ENCODE peak calls at places on chromosome 14, in seven cellular contexts. D, Q, I, T, B, P and R are unnamed samples.

GRCh38 chr14:85688024-85688423 is 158.1 kb downstream of the FLRT2 start:
- DNase-seq in B (no peak), D (no peak), I (no peak), P (no peak), Q (no peak), T (no peak), R (no peak)

GRCh38 chr14:69767369-69767999 is 542 bp downstream of the SRSF5 start:
- DNase-seq in I (peak; percentile 82), P (peak; percentile 61), Q (peak; percentile 77), B (peak; percentile 94), D (peak; percentile 74), T (peak; percentile 80), R (peak; percentile 73)

GRCh38 chr14:20179880-20180279 is 10.8 kb upstream of the OR11G2 start:
- DNase-seq in I (no peak), B (no peak), P (no peak), T (no peak), Q (no peak), D (no peak), R (no peak)

GRCh38 chr14:75539165-75539561 is 16.9 kb downstream of the BATF start:
- DNase-seq in Q (no peak), I (no peak), P (no peak), T (no peak), D (no peak), B (no peak), R (no peak)

GRCh38 chr14:64763089-64763782 is 59.0 kb downstream of the PLEKHG3 start:
- DNase-seq in B (no peak), D (no peak), T (no peak), I (no peak), Q (no peak), P (no peak), R (no peak)

GRCh38 chr14:101113108-101113612 is 209.6 kb upstream of the RTL1 start:
- DNase-seq in P (no peak), T (no peak), D (no peak), B (no peak), I (no peak), Q (no peak), R (no peak)

GRCh38 chr14:68787235-68787727 is 5.6 kb downstream of the ZFP36L1 start:
- DNase-seq in T (no peak), I (no peak), Q (no peak), D (no peak), P (no peak), B (no peak), R (no peak)

GRCh38 chr14:85535916-85536834 is 6.2 kb downstream of the FLRT2 start:
- DNase-seq in D (no peak), Q (no peak), T (peak; percentile 12), P (no peak), I (no peak), B (peak; percentile 27), R (no peak)

GRCh38 chr14:55329999-55330710 is 58.9 kb downstream of the FBXO34 start:
- DNase-seq in D (no peak), Q (no peak), B (no peak), I (no peak), T (no peak), P (no peak), R (no peak)

GRCh38 chr14:103693514-103693913 is 21.7 kb downstream of the XRCC3 start:
- DNase-seq in Q (no peak), D (no peak), I (no peak), T (no peak), B (no peak), P (no peak), R (no peak)

GRCh38 chr14:59634617-59635016 is 58.0 kb upstream of the CCDC175 start:
- DNase-seq in T (no peak), Q (no peak), P (no peak), I (no peak), B (no peak), D (no peak), R (no peak)

GRCh38 chr14:83294941-83295340 is 1761.3 kb upstream of the SEL1L start:
- DNase-seq in T (no peak), D (no peak), B (no peak), Q (no peak), P (no peak), I (no peak), R (no peak)

GRCh38 chr14:83297361-83297760 is 1763.7 kb upstream of the SEL1L start:
- DNase-seq in I (no peak), D (no peak), P (no peak), Q (no peak), B (no peak), T (no peak), R (no peak)

DNA sequence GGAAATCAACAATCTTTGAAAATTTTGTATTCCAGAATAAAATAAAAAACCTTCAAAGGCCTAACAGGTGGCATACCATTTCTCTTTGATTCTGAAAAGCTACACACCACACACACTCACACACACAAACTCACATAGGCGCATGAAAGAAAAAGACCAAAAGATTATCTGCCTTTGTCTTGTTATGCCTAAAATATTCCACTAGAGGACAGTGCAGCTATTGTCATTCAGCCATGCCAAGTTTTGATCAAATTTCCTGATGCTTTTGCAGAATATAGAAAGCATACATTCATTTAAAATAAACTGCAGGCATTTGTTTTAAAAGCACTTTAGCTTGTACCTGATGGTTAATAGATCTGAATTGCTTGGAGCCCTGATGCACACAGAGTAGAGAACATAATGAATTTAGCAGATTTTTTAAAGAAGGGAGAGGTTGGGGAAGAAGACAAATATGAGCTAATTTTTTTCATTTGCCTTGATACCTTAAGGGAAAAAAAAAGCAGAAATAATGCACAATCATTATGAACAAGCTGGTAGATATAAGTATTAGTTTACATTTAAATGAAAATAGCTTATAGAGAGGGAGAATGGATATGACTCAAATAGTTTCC is 1766.9 kb upstream of the SEL1L start:
- DNase-seq in B (peak; percentile 12), I (peak; percentile 0), D (no peak), P (no peak), Q (no peak), T (peak; percentile 12), R (no peak)
- TF ChIP-seq TAF1 in B (no peak), I (no peak), D (no peak), P (no peak), Q (no peak), T (no peak), R (no peak)

DNA sequence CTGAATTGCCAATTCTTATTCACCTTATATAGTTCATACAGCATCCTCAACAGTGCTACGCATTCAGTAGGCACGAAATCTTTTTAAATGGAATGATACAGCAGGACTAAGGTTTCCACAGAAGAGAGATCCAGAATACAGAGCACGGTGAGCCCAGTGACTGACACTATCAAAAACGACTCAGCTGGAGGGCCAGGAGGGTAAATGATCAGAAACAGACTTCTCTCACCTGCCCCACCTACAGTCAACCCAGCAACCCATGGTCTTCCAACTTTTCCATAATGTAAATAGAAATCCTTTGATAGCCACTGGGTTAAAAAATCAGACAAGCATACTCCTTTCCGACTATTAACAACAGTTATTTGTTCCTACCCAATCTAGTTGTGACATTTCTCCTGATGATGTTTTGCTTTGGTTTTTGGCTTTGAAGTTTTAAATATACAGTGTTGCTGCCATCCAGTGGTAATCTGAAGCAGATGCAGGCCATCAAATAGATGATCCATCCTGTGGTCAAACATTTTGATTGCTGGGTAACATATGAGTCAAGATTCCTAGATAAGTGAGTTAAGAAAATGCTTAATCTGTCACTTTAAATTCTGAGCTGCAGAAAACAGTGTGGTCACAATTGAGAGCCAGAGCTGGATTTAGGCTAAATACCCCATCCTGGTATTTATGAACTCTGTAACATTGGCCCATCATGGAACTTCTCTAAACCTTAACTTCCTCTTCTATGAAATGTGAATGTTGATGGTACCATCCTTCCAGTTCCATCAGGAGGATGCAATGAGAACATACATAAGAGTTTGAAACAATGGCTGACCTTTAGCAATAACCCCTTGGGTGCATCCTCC is 42.0 kb downstream of the GPHB5 start:
- DNase-seq in B (peak; percentile 48), D (peak; percentile 38), P (no peak), T (peak; percentile 17), I (peak; percentile 18), Q (no peak), R (no peak)
- TF ChIP-seq TAF1 in B (no peak), D (no peak), P (no peak), T (no peak), I (no peak), Q (no peak), R (no peak)

DNA sequence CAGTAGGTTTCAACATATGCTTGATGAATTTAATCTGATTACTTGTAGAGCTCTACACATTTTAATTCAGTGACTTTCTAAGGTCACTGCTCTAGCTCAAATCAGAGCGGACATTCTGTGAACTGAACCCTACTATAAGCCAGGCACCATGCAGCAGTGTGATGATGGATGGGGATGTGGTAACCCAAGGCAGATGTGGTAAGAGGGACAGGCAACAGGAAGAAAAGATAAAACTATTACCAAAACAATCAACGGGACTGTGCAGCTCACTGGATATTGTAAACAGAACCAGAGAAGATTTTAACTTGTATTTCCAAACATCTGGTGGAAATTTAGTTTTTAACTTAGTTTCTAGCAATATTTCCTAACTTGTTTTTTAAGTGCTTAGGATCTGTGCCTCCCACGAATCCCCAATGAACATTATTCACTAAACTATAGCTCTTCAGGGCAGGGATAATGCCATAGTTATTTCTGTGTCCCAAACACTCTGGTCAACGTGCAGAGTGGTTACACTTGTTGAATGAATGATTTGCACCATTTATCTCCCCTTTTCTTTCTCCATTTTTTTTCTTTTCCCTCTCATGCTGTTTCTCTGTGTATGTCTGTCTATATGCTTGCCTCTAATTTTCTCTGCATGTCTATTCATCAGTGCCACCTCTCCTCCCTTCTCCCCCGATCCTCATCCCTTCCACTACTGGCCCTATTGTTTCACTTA is 3.0 kb downstream of the ERO1A start:
- DNase-seq in Q (no peak), D (no peak), P (no peak), B (peak; percentile 66), T (no peak), I (no peak), R (no peak)
- TF ChIP-seq TAF1 in Q (no peak), D (no peak), P (no peak), B (no peak), T (no peak), I (no peak), R (no peak)

GRCh38 chr14:31070431-31070830 is 44.3 kb upstream of the STRN3 start:
- DNase-seq in T (no peak), I (no peak), B (no peak), D (no peak), P (no peak), Q (no peak), R (no peak)

GRCh38 chr14:31071151-31071550 is 45.0 kb upstream of the STRN3 start:
- DNase-seq in I (no peak), D (no peak), T (no peak), P (no peak), Q (no peak), B (no peak), R (no peak)

GRCh38 chr14:31069343-31069742 is 43.2 kb upstream of the STRN3 start:
- DNase-seq in B (no peak), D (no peak), I (no peak), P (no peak), Q (no peak), T (no peak), R (no peak)

GRCh38 chr14:31068235-31068634 is 42.1 kb upstream of the STRN3 start:
- DNase-seq in I (no peak), D (no peak), Q (no peak), B (no peak), P (no peak), T (no peak), R (no peak)
- TF ChIP-seq TAF1 in I (no peak), D (no peak), Q (no peak), B (no peak), P (no peak), T (no peak), R (no peak)